ENCODE peak calls at places on chromosomes 7 and 10, in four cellular contexts. One of them, this sample, is unnamed.

GRCh38 chr10:129438024-129438423 is 29.0 kb upstream of the MGMT start:
- DNase-seq in IMR-90: no peak
- DNase-seq in GM12878: no peak
- DNase-seq in endothelial cell of umbilical vein: no peak
- DNase-seq in this sample: no peak

GRCh38 chr7:128827248-128827958 is 2.8 kb upstream of the FLNC start:
- DNase-seq in endothelial cell of umbilical vein: peak; percentile 14
- DNase-seq in IMR-90: peak; percentile 83
- DNase-seq in GM12878: no peak
- DNase-seq in this sample: peak; percentile 69

GRCh38 chr10:114603943-114604342 is 54.1 kb downstream of the ABLIM1 start:
- DNase-seq in endothelial cell of umbilical vein: peak; percentile 69
- DNase-seq in GM12878: no peak
- DNase-seq in IMR-90: no peak
- DNase-seq in this sample: peak; percentile 55

GRCh38 chr7:46754135-46754730 is 827.7 kb downstream of the TNS3 start:
- DNase-seq in GM12878: no peak
- DNase-seq in endothelial cell of umbilical vein: peak; percentile 67
- DNase-seq in IMR-90: peak; percentile 57
- DNase-seq in this sample: peak; percentile 89

GRCh38 chr10:59878289-59878688 is 28.1 kb downstream of the CCDC6 start:
- DNase-seq in IMR-90: no peak
- DNase-seq in GM12878: no peak
- DNase-seq in endothelial cell of umbilical vein: no peak
- DNase-seq in this sample: no peak

GRCh38 chr10:133442967-133443924 is 10.5 kb upstream of the SCART1 start:
- DNase-seq in IMR-90: no peak
- DNase-seq in endothelial cell of umbilical vein: no peak
- DNase-seq in GM12878: no peak
- DNase-seq in this sample: no peak

GRCh38 chr7:108034586-108034985 is 31.6 kb upstream of the LAMB1 start:
- DNase-seq in endothelial cell of umbilical vein: no peak
- DNase-seq in IMR-90: no peak
- DNase-seq in GM12878: no peak
- DNase-seq in this sample: no peak

GRCh38 chr10:43027331-43027955 is 49.4 kb upstream of the RET start:
- DNase-seq in endothelial cell of umbilical vein: no peak
- DNase-seq in GM12878: no peak
- DNase-seq in IMR-90: no peak
- DNase-seq in this sample: no peak

GRCh38 chr7:94513565-94513860 is 3.9 kb downstream of the CASD1 start:
- DNase-seq in IMR-90: peak; percentile 10
- DNase-seq in GM12878: no peak
- DNase-seq in endothelial cell of umbilical vein: no peak
- DNase-seq in this sample: peak; percentile 62

GRCh38 chr10:95208702-95209391 is 14.8 kb downstream of the ACSM6 start:
- DNase-seq in IMR-90: no peak
- DNase-seq in endothelial cell of umbilical vein: peak; percentile 34
- DNase-seq in GM12878: no peak
- DNase-seq in this sample: no peak

GRCh38 chr10:44386546-44387052 is 1.7 kb upstream of the CXCL12 start:
- DNase-seq in endothelial cell of umbilical vein: peak; percentile 37
- DNase-seq in GM12878: no peak
- DNase-seq in IMR-90: peak; percentile 62
- DNase-seq in this sample: no peak

GRCh38 chr7:19747740-19748339 is 25.6 kb downstream of the TMEM196 start:
- DNase-seq in GM12878: no peak
- DNase-seq in IMR-90: peak; percentile 22
- DNase-seq in endothelial cell of umbilical vein: peak; percentile 43
- DNase-seq in this sample: peak; percentile 20

GRCh38 chr7:91288208-91288824 is 24.1 kb downstream of the FZD1 start:
- DNase-seq in IMR-90: no peak
- DNase-seq in GM12878: no peak
- DNase-seq in endothelial cell of umbilical vein: peak; percentile 41
- DNase-seq in this sample: no peak

DNA sequence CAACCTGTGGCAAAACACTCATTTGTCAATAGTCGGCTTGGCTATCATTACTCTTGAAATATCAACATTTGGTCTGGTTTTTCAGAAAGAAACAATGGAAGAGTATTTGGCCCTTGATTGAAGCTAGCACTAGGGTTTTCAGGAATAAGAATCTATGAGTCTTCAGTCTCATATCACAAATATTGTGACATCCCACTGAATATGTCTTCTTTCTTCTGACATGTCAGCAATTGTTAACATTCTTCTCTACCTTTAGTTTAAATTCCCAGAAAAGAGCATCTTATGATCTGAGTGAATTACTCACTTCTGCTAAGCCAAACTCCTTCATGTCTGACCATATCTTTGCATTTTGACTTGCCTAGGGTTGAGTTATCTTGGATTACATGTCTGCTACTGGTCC is 435.2 kb upstream of the SEMA3D start:
- DNase-seq in IMR-90: no peak
- DNase-seq in endothelial cell of umbilical vein: no peak
- DNase-seq in GM12878: no peak
- DNase-seq in this sample: no peak
- H3K9ac ChIP-seq in IMR-90: no peak overlapping the region
- H3K9ac ChIP-seq in endothelial cell of umbilical vein: no peak overlapping the region
- H3K9ac ChIP-seq in GM12878: no peak overlapping the region
- H3K9ac ChIP-seq in this sample: no peak overlapping the region

DNA sequence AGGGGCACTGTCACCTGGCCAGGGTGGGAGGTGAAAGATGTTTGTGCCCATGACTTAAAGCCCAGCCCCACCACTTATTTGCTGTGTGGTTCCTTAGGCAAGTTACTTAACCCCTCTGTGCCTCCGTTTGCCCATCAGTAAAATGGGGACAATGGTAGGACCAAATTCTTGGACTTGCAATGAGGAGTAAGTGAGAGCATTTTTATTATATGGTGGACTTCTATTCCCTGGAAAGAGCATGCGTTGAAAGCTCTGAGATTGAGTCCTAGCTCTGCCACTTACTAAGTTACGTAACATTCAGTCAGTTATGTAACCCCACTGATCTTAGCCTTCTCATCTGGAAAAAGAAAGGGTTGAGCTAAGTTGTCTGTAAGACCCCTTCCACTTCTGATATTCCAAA is 18.8 kb downstream of the VSIR start:
- DNase-seq in endothelial cell of umbilical vein: no peak
- DNase-seq in GM12878: no peak
- DNase-seq in IMR-90: no peak
- DNase-seq in this sample: no peak
- H3K27ac ChIP-seq in endothelial cell of umbilical vein: no peak overlapping the region
- H3K27ac ChIP-seq in GM12878: no peak overlapping the region
- H3K27ac ChIP-seq in IMR-90: no peak overlapping the region
- H3K27ac ChIP-seq in this sample: no peak overlapping the region

DNA sequence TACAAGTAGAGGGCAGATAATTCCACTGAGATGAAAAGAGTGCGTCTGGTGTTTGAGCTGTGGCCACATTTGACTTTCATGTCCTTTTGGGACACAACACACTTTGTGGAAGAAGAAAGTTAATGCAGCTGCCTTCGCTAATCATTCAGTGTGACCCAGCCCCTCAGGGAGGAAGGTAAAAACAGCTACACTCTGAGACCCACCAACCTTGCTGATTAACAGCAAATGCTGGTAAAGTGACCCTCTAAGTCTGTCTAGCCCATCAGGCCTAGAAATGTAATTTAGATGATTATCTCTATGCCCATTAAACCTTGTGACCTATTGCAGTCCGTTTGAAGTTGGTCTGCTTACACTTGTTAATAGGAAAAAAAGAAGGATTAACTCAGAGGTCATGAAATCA is 161.9 kb upstream of the WNT16 start:
- DNase-seq in IMR-90: no peak
- DNase-seq in GM12878: no peak
- DNase-seq in endothelial cell of umbilical vein: no peak
- DNase-seq in this sample: no peak
- H3K4me2 ChIP-seq in IMR-90: no peak overlapping the region
- H3K4me2 ChIP-seq in GM12878: no peak overlapping the region
- H3K4me2 ChIP-seq in endothelial cell of umbilical vein: no peak overlapping the region
- H3K4me2 ChIP-seq in this sample: no peak overlapping the region

DNA sequence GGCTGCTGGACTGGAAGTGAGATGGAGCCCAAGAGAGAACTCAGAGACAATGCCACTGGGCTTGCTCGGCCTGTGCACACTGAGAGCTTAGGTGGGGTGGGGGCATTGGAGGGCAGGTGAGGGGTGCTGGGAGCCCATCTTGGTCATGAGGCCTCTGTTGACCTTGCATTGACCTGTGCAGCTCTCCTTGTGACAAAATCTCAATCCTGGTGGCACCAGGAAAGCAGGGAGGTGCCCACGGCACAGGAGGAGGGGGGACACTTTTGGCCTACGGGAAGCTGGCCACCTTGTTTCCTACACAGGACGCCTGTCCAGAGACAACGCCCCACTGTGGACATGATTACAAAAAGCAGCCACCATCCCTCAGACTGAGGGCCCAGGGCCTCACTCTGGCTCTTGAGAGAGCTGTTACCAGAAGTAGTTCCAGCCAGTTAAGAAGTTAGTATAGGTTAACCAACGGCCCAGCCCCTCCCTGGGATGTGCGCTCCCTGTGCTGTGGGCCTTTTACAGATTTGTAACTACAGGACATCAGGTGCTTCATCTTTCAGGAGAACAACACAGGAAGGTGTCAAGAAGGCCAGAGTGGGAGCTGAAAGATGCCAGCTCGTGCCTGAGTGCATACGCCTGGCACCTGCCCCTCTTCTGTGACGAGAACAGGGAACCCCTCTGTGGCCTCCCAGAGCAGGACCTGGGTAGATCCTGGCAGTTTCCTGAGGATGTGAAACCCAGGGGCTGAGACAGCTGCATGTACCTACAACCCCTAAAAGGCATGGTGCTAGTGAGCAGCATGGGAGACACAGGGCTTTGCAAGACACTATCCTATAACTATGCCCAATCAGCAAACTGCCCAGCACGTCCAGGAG is 10.3 kb downstream of the PKD1L1 start:
- DNase-seq in endothelial cell of umbilical vein: no peak
- DNase-seq in IMR-90: no peak
- DNase-seq in GM12878: peak; percentile 31
- DNase-seq in this sample: no peak
- H3K9ac ChIP-seq in endothelial cell of umbilical vein: no peak overlapping the region
- H3K9ac ChIP-seq in IMR-90: no peak overlapping the region
- H3K9ac ChIP-seq in GM12878: peak overlapping the region; percentile 28
- H3K9ac ChIP-seq in this sample: no peak overlapping the region